ENCODE peak calls at places on chromosomes 16 and 17, in four cellular contexts. One of them, this sample, is unnamed.

GRCh38 chr17:39223907-39224777 is 1.6 kb downstream of the STAC2 start:
- DNase-seq in stimulated activated CD4-positive, alpha-beta T cell treated with anti-CD3 and anti-CD28 coated beads, TNF-alpha, amount 100 ng/mL, for 24 hours: no peak
- DNase-seq in NCI-H1105: no peak
- DNase-seq in adipocyte: no peak
- DNase-seq in this sample: no peak

GRCh38 chr16:82082543-82083244 is 47.6 kb downstream of the HSD17B2 start:
- DNase-seq in stimulated activated CD4-positive, alpha-beta T cell treated with anti-CD3 and anti-CD28 coated beads, TNF-alpha, amount 100 ng/mL, for 24 hours: no peak
- DNase-seq in adipocyte: peak
- DNase-seq in NCI-H1105: no peak
- DNase-seq in this sample: peak

GRCh38 chr17:43314582-43314981 is 80.8 kb upstream of the RNU2-1 start:
- DNase-seq in NCI-H1105: no peak
- DNase-seq in stimulated activated CD4-positive, alpha-beta T cell treated with anti-CD3 and anti-CD28 coated beads, TNF-alpha, amount 100 ng/mL, for 24 hours: no peak
- DNase-seq in adipocyte: no peak
- DNase-seq in this sample: no peak

GRCh38 chr17:42200702-42201101 is 6.4 kb upstream of the GHDC start:
- DNase-seq in stimulated activated CD4-positive, alpha-beta T cell treated with anti-CD3 and anti-CD28 coated beads, TNF-alpha, amount 100 ng/mL, for 24 hours: no peak
- DNase-seq in NCI-H1105: no peak
- DNase-seq in adipocyte: no peak
- DNase-seq in this sample: no peak

GRCh38 chr17:66287911-66288310 is 14.5 kb upstream of the PRKCA start:
- DNase-seq in adipocyte: no peak
- DNase-seq in stimulated activated CD4-positive, alpha-beta T cell treated with anti-CD3 and anti-CD28 coated beads, TNF-alpha, amount 100 ng/mL, for 24 hours: no peak
- DNase-seq in NCI-H1105: no peak
- DNase-seq in this sample: no peak

GRCh38 chr17:17971431-17972125 is 622 bp downstream of the TOM1L2 start:
- DNase-seq in NCI-H1105: no peak
- DNase-seq in stimulated activated CD4-positive, alpha-beta T cell treated with anti-CD3 and anti-CD28 coated beads, TNF-alpha, amount 100 ng/mL, for 24 hours: no peak
- DNase-seq in adipocyte: peak
- DNase-seq in this sample: peak

GRCh38 chr16:77582956-77583355 is 139.4 kb upstream of the NUDT7 start:
- DNase-seq in stimulated activated CD4-positive, alpha-beta T cell treated with anti-CD3 and anti-CD28 coated beads, TNF-alpha, amount 100 ng/mL, for 24 hours: no peak
- DNase-seq in NCI-H1105: no peak
- DNase-seq in adipocyte: no peak
- DNase-seq in this sample: no peak

GRCh38 chr17:65529040-65529633 is 32.3 kb downstream of the AXIN2 start:
- DNase-seq in NCI-H1105: no peak
- DNase-seq in stimulated activated CD4-positive, alpha-beta T cell treated with anti-CD3 and anti-CD28 coated beads, TNF-alpha, amount 100 ng/mL, for 24 hours: no peak
- DNase-seq in adipocyte: no peak
- DNase-seq in this sample: no peak

GRCh38 chr16:23330583-23331249 is 28.6 kb downstream of the SCNN1B start:
- DNase-seq in stimulated activated CD4-positive, alpha-beta T cell treated with anti-CD3 and anti-CD28 coated beads, TNF-alpha, amount 100 ng/mL, for 24 hours: no peak
- DNase-seq in adipocyte: no peak
- DNase-seq in NCI-H1105: no peak
- DNase-seq in this sample: no peak

GRCh38 chr16:65975049-65975708 is 391.3 kb upstream of the CDH5 start:
- DNase-seq in adipocyte: peak
- DNase-seq in stimulated activated CD4-positive, alpha-beta T cell treated with anti-CD3 and anti-CD28 coated beads, TNF-alpha, amount 100 ng/mL, for 24 hours: no peak
- DNase-seq in NCI-H1105: no peak
- DNase-seq in this sample: peak

GRCh38 chr17:49487202-49487601 is 7.9 kb upstream of the NGFR start:
- DNase-seq in NCI-H1105: no peak
- DNase-seq in adipocyte: no peak
- DNase-seq in stimulated activated CD4-positive, alpha-beta T cell treated with anti-CD3 and anti-CD28 coated beads, TNF-alpha, amount 100 ng/mL, for 24 hours: no peak
- DNase-seq in this sample: no peak

GRCh38 chr17:37240381-37240780 is 135.4 kb upstream of the C17orf78 start:
- DNase-seq in NCI-H1105: no peak
- DNase-seq in adipocyte: no peak
- DNase-seq in stimulated activated CD4-positive, alpha-beta T cell treated with anti-CD3 and anti-CD28 coated beads, TNF-alpha, amount 100 ng/mL, for 24 hours: no peak
- DNase-seq in this sample: no peak

GRCh38 chr17:74842599-74843351 is 16.9 kb downstream of the GRIN2C start:
- DNase-seq in stimulated activated CD4-positive, alpha-beta T cell treated with anti-CD3 and anti-CD28 coated beads, TNF-alpha, amount 100 ng/mL, for 24 hours: no peak
- DNase-seq in NCI-H1105: peak
- DNase-seq in adipocyte: peak
- DNase-seq in this sample: peak

GRCh38 chr16:10370096-10370726 is 15.7 kb upstream of the ATF7IP2 start:
- DNase-seq in adipocyte: no peak
- DNase-seq in NCI-H1105: no peak
- DNase-seq in stimulated activated CD4-positive, alpha-beta T cell treated with anti-CD3 and anti-CD28 coated beads, TNF-alpha, amount 100 ng/mL, for 24 hours: no peak
- DNase-seq in this sample: no peak

GRCh38 chr17:14123579-14124278 is 54.4 kb downstream of the COX10 start:
- DNase-seq in stimulated activated CD4-positive, alpha-beta T cell treated with anti-CD3 and anti-CD28 coated beads, TNF-alpha, amount 100 ng/mL, for 24 hours: no peak
- DNase-seq in NCI-H1105: no peak
- DNase-seq in adipocyte: peak
- DNase-seq in this sample: peak

GRCh38 chr17:49015179-49015923 is 18.2 kb downstream of the IGF2BP1 start:
- DNase-seq in stimulated activated CD4-positive, alpha-beta T cell treated with anti-CD3 and anti-CD28 coated beads, TNF-alpha, amount 100 ng/mL, for 24 hours: no peak
- DNase-seq in NCI-H1105: no peak
- DNase-seq in adipocyte: no peak
- DNase-seq in this sample: no peak

GRCh38 chr17:76884995-76885896 is 17.0 kb downstream of the MGAT5B start:
- DNase-seq in stimulated activated CD4-positive, alpha-beta T cell treated with anti-CD3 and anti-CD28 coated beads, TNF-alpha, amount 100 ng/mL, for 24 hours: no peak
- DNase-seq in adipocyte: no peak
- DNase-seq in NCI-H1105: no peak
- DNase-seq in this sample: no peak

GRCh38 chr17:30323895-30324319 is 9.9 kb downstream of the TMIGD1 start:
- DNase-seq in stimulated activated CD4-positive, alpha-beta T cell treated with anti-CD3 and anti-CD28 coated beads, TNF-alpha, amount 100 ng/mL, for 24 hours: no peak
- DNase-seq in adipocyte: peak
- DNase-seq in NCI-H1105: no peak
- DNase-seq in this sample: peak

GRCh38 chr16:31869511-31870201 is 4.0 kb upstream of the ZNF267 start:
- DNase-seq in NCI-H1105: no peak
- DNase-seq in stimulated activated CD4-positive, alpha-beta T cell treated with anti-CD3 and anti-CD28 coated beads, TNF-alpha, amount 100 ng/mL, for 24 hours: peak
- DNase-seq in adipocyte: peak
- DNase-seq in this sample: peak

GRCh38 chr16:86050591-86051375 is 151.8 kb downstream of the IRF8 start:
- DNase-seq in adipocyte: no peak
- DNase-seq in stimulated activated CD4-positive, alpha-beta T cell treated with anti-CD3 and anti-CD28 coated beads, TNF-alpha, amount 100 ng/mL, for 24 hours: no peak
- DNase-seq in NCI-H1105: no peak
- DNase-seq in this sample: no peak

GRCh38 chr16:10571354-10571753 is 9.0 kb downstream of the EMP2 start:
- DNase-seq in NCI-H1105: no peak
- DNase-seq in adipocyte: no peak
- DNase-seq in stimulated activated CD4-positive, alpha-beta T cell treated with anti-CD3 and anti-CD28 coated beads, TNF-alpha, amount 100 ng/mL, for 24 hours: no peak
- DNase-seq in this sample: no peak

GRCh38 chr16:28063047-28063521 is 430 bp downstream of the GSG1L start:
- DNase-seq in adipocyte: peak
- DNase-seq in NCI-H1105: peak
- DNase-seq in stimulated activated CD4-positive, alpha-beta T cell treated with anti-CD3 and anti-CD28 coated beads, TNF-alpha, amount 100 ng/mL, for 24 hours: no peak
- DNase-seq in this sample: no peak

GRCh38 chr17:56752263-56752662 is 81.5 kb downstream of the C17orf67 start:
- DNase-seq in stimulated activated CD4-positive, alpha-beta T cell treated with anti-CD3 and anti-CD28 coated beads, TNF-alpha, amount 100 ng/mL, for 24 hours: no peak
- DNase-seq in NCI-H1105: no peak
- DNase-seq in adipocyte: no peak
- DNase-seq in this sample: no peak

This sample was measured in fibroblast of gingiva.